ENCODE peak calls at places on chromosome 12, in eight cellular contexts. Q is H1, Y is stomach, O is AG09309, A is SK-N-SH, G is fibroblast of pulmonary artery, C is heart right ventricle, J is A549. Z is an unnamed sample.

GRCh38 chr12:6829532-6830220 is 1.5 kb downstream of the P3H3 start:
- DNase-seq in Q (no peak), O (no peak), A (peak; percentile 76), Y (no peak), G (no peak), J (peak; percentile 64), C (no peak), Z (no peak)

GRCh38 chr12:57276935-57277563 is 26.1 kb upstream of the STAC3 start:
- DNase-seq in Q (no peak), Y (peak; percentile 57), J (peak; percentile 34), C (no peak), O (no peak), G (peak; percentile 51), A (no peak), Z (peak; percentile 60)

GRCh38 chr12:118060301-118061010 is 523 bp downstream of the WSB2 start:
- DNase-seq in Y (peak; percentile 63), Q (no peak), J (peak; percentile 46), G (no peak), A (no peak), O (no peak), C (peak; percentile 58), Z (no peak)

GRCh38 chr12:13223176-13223806 is 26.8 kb downstream of the EMP1 start:
- DNase-seq in C (no peak), J (peak; percentile 76), O (peak; percentile 75), A (no peak), Y (no peak), G (peak; percentile 80), Q (no peak), Z (peak; percentile 81)

GRCh38 chr12:16165506-16165905 is 112.0 kb downstream of the SLC15A5 start:
- DNase-seq in A (peak; percentile 16), C (peak; percentile 11), O (no peak), G (peak; percentile 78), J (peak; percentile 16), Q (peak; percentile 5), Y (peak; percentile 36), Z (peak; percentile 73)

GRCh38 chr12:74515849-74516248 is 21.8 kb upstream of the ATXN7L3B start:
- DNase-seq in G (no peak), Q (no peak), Y (no peak), A (no peak), C (no peak), O (no peak), J (no peak), Z (no peak)

GRCh38 chr12:91975891-91976290 is 169.8 kb downstream of the BTG1 start:
- DNase-seq in Q (no peak), C (no peak), J (no peak), G (no peak), A (no peak), O (no peak), Y (no peak), Z (no peak)

GRCh38 chr12:3152013-3152412 is 74.8 kb downstream of the TSPAN9 start:
- DNase-seq in Q (no peak), Y (no peak), O (no peak), C (no peak), J (no peak), A (peak; percentile 36), G (peak; percentile 53), Z (peak; percentile 34)

GRCh38 chr12:89024580-89024979 is 327.7 kb downstream of the DUSP6 start:
- DNase-seq in Y (no peak), A (no peak), Q (no peak), G (no peak), O (no peak), C (no peak), J (no peak), Z (no peak)

GRCh38 chr12:89379100-89379838 is 27.0 kb upstream of the DUSP6 start:
- DNase-seq in C (no peak), Q (no peak), A (no peak), G (no peak), Y (no peak), O (no peak), J (no peak), Z (no peak)

GRCh38 chr12:70960484-70960883 is 39.9 kb upstream of the PTPRR start:
- DNase-seq in G (no peak), J (no peak), Y (no peak), Q (no peak), C (no peak), O (no peak), A (no peak), Z (no peak)

GRCh38 chr12:121697093-121697698 is 15.4 kb upstream of the TMEM120B start:
- DNase-seq in G (peak; percentile 74), A (peak; percentile 51), Q (no peak), Y (no peak), J (peak; percentile 54), C (peak; percentile 54), O (no peak), Z (peak; percentile 69)

GRCh38 chr12:117042171-117042809 is 56.9 kb downstream of the TESC start:
- DNase-seq in A (no peak), Q (no peak), Y (peak; percentile 73), O (no peak), G (no peak), C (peak; percentile 51), J (peak; percentile 39), Z (no peak)

GRCh38 chr12:3560295-3560620 is 69.3 kb downstream of the PRMT8 start:
- DNase-seq in A (no peak), C (no peak), Y (no peak), O (no peak), Q (no peak), J (no peak), G (no peak), Z (no peak)

GRCh38 chr12:119772431-119772830 is 104.5 kb downstream of the PRKAB1 start:
- DNase-seq in J (no peak), Y (no peak), Q (no peak), A (no peak), G (no peak), C (no peak), O (peak; percentile 8), Z (no peak)

GRCh38 chr12:76310110-76310509 is 38.1 kb downstream of the BBS10 start:
- DNase-seq in C (no peak), Y (no peak), Q (no peak), G (peak; percentile 43), O (no peak), J (peak; percentile 26), A (no peak), Z (peak; percentile 70)

GRCh38 chr12:66620703-66621102 is 58.2 kb downstream of the GRIP1 start:
- DNase-seq in A (no peak), C (no peak), O (no peak), Q (no peak), Y (no peak), G (no peak), J (no peak), Z (no peak)

GRCh38 chr12:98699568-98699967 is 54.5 kb downstream of the APAF1 start:
- DNase-seq in Q (no peak), O (no peak), J (no peak), A (no peak), C (peak; percentile 12), G (peak; percentile 92), Y (no peak), Z (peak; percentile 74)

GRCh38 chr12:70756118-70756517 is 118.9 kb upstream of the PTPRB start:
- DNase-seq in O (peak; percentile 5), C (no peak), A (no peak), G (peak; percentile 60), J (no peak), Y (no peak), Q (no peak), Z (peak; percentile 66)

GRCh38 chr12:99154264-99154982 is 493.1 kb upstream of the GARIN6 start:
- DNase-seq in J (no peak), Y (no peak), Q (no peak), C (no peak), A (no peak), G (peak; percentile 39), O (no peak), Z (no peak)

GRCh38 chr12:110117948-110118685 is 6.0 kb upstream of the IFT81 start:
- DNase-seq in G (no peak), O (no peak), J (no peak), C (no peak), Y (no peak), A (no peak), Q (no peak), Z (no peak)

GRCh38 chr12:124321556-124322270 is 26.8 kb downstream of the RFLNA start:
- DNase-seq in O (no peak), G (no peak), Y (no peak), Q (no peak), A (no peak), C (no peak), J (no peak), Z (no peak)

GRCh38 chr12:58818546-58818945 is 101.8 kb downstream of the LRIG3 start:
- DNase-seq in J (no peak), G (no peak), C (no peak), Y (no peak), Q (no peak), A (no peak), O (no peak), Z (peak; percentile 23)

GRCh38 chr12:128911861-128912260 is 58.6 kb downstream of the GLT1D1 start:
- DNase-seq in Q (no peak), A (no peak), C (no peak), Y (no peak), J (no peak), O (no peak), G (no peak), Z (no peak)
- TF ChIP-seq CTCF in Q (no peak), A (no peak), C (no peak), Y (no peak), J (no peak), O (no peak), G (no peak), Z (no peak)

DNA sequence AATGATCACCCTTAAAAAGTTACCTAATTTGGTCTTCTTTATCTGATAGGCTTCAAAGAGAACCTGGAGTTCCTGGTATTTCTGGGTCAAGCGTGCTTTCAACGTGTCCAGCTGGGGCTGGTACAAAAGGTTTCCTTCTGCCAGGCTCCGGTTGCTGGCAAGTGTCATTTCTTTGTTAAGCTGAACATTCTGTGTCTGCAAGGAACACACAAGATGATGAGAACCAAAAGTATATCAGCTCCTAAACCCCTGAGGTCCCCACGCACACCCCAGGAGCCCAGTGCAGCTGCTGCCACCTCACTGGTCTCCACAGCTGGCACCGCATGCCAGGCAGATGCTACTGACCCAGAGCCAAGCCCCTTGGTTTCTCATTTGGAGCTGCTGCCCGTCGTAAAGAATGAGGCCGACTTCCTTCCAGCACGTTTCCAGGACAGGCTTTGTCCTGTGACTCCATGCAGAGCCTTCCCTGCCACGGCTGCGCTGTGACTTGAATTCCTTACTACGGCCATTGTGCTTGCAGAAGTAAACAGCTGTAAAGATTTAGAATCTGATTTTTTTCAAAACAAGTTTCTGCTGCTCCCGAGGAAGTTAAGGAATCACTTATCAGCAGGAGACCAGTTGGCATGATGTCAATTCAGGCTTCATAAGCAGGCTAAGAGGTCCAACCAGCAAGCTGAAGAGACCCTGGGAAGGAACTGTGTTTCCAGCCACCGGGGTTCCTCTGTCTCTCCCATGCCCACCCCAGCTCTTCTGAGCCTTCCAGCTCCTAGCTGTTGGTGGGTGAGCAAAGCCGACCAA is 24.9 kb downstream of the VPS37B start:
- DNase-seq in C (no peak), A (peak; percentile 30), Y (peak; percentile 73), O (no peak), G (peak; percentile 65), Q (no peak), J (no peak), Z (peak; percentile 81)
- H3K4me3 ChIP-seq in C (peak overlapping the region; percentile 55), A (no peak overlapping the region), Y (peak overlapping the region; percentile 18), O (peak overlapping the region; percentile 43), G (peak overlapping the region; percentile 19), Q (no peak overlapping the region), J (no peak overlapping the region), Z (peak overlapping the region; percentile 26)

GRCh38 chr12:125549836-125550235 is 484.6 kb downstream of the AACS start:
- DNase-seq in G (no peak), O (no peak), A (no peak), J (no peak), C (no peak), Q (peak; percentile 29), Y (no peak), Z (no peak)
- TF ChIP-seq CTCF in G (peak; percentile 25), O (no peak), A (peak; percentile 27), J (no peak), C (no peak), Q (peak; percentile 81), Y (no peak), Z (peak; percentile 41)

GRCh38 chr12:45670339-45671065 is 59.0 kb upstream of the ARID2 start:
- DNase-seq in Y (no peak), O (no peak), Q (no peak), C (no peak), J (no peak), G (no peak), A (no peak), Z (peak; percentile 35)
- H3K4me3 ChIP-seq in Y (no peak overlapping the region), O (no peak overlapping the region), Q (no peak overlapping the region), C (no peak overlapping the region), J (no peak overlapping the region), G (no peak overlapping the region), A (no peak overlapping the region), Z (no peak overlapping the region)